ENCODE peak calls at places on chromosomes 6 and 20, in four cellular contexts. O, E, R and T are unnamed samples.

GRCh38 chr6:159943101-159943632 is 25.7 kb upstream of the IGF2R start:
- DNase-seq in O (peak; percentile 75), E (no peak), R (no peak), T (peak; percentile 87)

GRCh38 chr20:3733119-3733995 is 872 bp downstream of the HSPA12B start:
- DNase-seq in O (no peak), E (no peak), R (no peak), T (no peak)

GRCh38 chr6:36997811-36998722 is 7.4 kb upstream of the FGD2 start:
- DNase-seq in O (no peak), E (no peak), R (no peak), T (no peak)

GRCh38 chr6:2979819-2980464 is 8.6 kb upstream of the SERPINB6 start:
- DNase-seq in O (no peak), E (no peak), R (no peak), T (peak; percentile 53)

GRCh38 chr20:35151739-35152138 is 4.6 kb upstream of the EDEM2 start:
- DNase-seq in O (peak; percentile 90), E (no peak), R (no peak), T (peak; percentile 63)

GRCh38 chr6:167796668-167797031 is 30.1 kb upstream of the AFDN start:
- DNase-seq in O (no peak), E (no peak), R (no peak), T (no peak)

GRCh38 chr20:8389381-8390368 is 257.6 kb downstream of the PLCB1 start:
- DNase-seq in O (peak; percentile 72), E (no peak), R (peak; percentile 18), T (peak; percentile 61)

GRCh38 chr6:48817714-48818113 is 645.3 kb downstream of the MMUT start:
- DNase-seq in O (peak; percentile 83), E (no peak), R (no peak), T (peak; percentile 36)

GRCh38 chr6:108872001-108872974 is 24.1 kb downstream of the ARMC2 start:
- DNase-seq in O (no peak), E (no peak), R (no peak), T (peak; percentile 35)

GRCh38 chr6:166417285-166417691 is 34.5 kb upstream of the MPC1 start:
- DNase-seq in O (no peak), E (peak; percentile 26), R (no peak), T (no peak)

GRCh38 chr6:118968416-118968815 is 33.5 kb upstream of the MCM9 start:
- DNase-seq in O (peak; percentile 46), E (no peak), R (no peak), T (peak; percentile 15)